ENCODE peak calls at places on chromosomes 3 and 15, in eight cellular contexts. Y, B, P, E, Z, R, L and A are unnamed samples.

GRCh38 chr3:53491276-53491675 is 3.1 kb upstream of the CACNA1D start:
- DNase-seq in L (no peak), E (no peak), P (no peak), Y (no peak), B (no peak), Z (no peak), R (no peak), A (no peak)

GRCh38 chr3:60598668-60599067 is 652.6 kb downstream of the FHIT start:
- DNase-seq in Z (no peak), Y (no peak), L (no peak), P (peak; percentile 70), E (no peak), R (no peak), B (no peak), A (no peak)

GRCh38 chr15:101124731-101125558 is 126.9 kb downstream of the CHSY1 start:
- DNase-seq in P (peak; percentile 94), B (no peak), L (no peak), R (no peak), Y (peak; percentile 98), Z (peak; percentile 82), E (no peak), A (no peak)

GRCh38 chr3:51937611-51938450 is 3.9 kb downstream of the RRP9 start:
- DNase-seq in E (no peak), B (no peak), P (no peak), R (no peak), Y (no peak), Z (no peak), L (no peak), A (peak; percentile 16)

GRCh38 chr15:96369351-96369750 is 38.9 kb downstream of the NR2F2 start:
- DNase-seq in P (no peak), E (no peak), Y (no peak), Z (no peak), L (no peak), R (no peak), B (no peak), A (no peak)

GRCh38 chr15:82044373-82045178 is 1.2 kb downstream of the MEX3B start:
- DNase-seq in R (no peak), B (no peak), P (peak; percentile 64), L (peak; percentile 28), Z (peak; percentile 42), E (peak; percentile 41), Y (peak; percentile 28), A (peak; percentile 29)

GRCh38 chr15:45048784-45049631 is 26.0 kb downstream of the SORD start:
- DNase-seq in P (no peak), L (no peak), B (no peak), Y (no peak), R (no peak), Z (no peak), E (no peak), A (no peak)

GRCh38 chr3:126732281-126733060 is 28.4 kb downstream of the CHCHD6 start:
- DNase-seq in B (no peak), E (no peak), Z (no peak), R (no peak), P (no peak), Y (no peak), L (no peak), A (no peak)

GRCh38 chr3:54817628-54818027 is 110.2 kb downstream of the LRTM1 start:
- DNase-seq in Y (no peak), Z (peak; percentile 37), L (no peak), P (peak; percentile 91), E (no peak), B (no peak), R (no peak), A (no peak)

GRCh38 chr3:98817546-98817945 is 54.4 kb downstream of the ST3GAL6 start:
- DNase-seq in Z (peak; percentile 21), P (peak; percentile 58), L (no peak), E (peak; percentile 53), R (peak; percentile 23), B (peak; percentile 35), Y (peak; percentile 35), A (no peak)

GRCh38 chr15:76938752-76939151 is 7.2 kb downstream of the RCN2 start:
- DNase-seq in E (no peak), Z (no peak), L (no peak), B (no peak), P (no peak), Y (no peak), R (no peak), A (no peak)